ENCODE peak calls at places on chromosomes 4 and X, in seven cellular contexts. A is foreskin fibroblast, L is fibroblast of pulmonary artery, K is neural progenitor cell, M is AG09309, U is psoas muscle, X is uterus. R is an unnamed sample.

GRCh38 chrX:137926090-137926489 is 360.2 kb downstream of the ZIC3 start:
- DNase-seq in M (no peak), A (no peak), X (no peak), L (no peak), K (peak; percentile 47), U (no peak), R (no peak)

GRCh38 chrX:51144828-51145442 is 187.7 kb upstream of the NUDT10 start:
- DNase-seq in K (peak; percentile 76), M (no peak), A (peak; percentile 0), U (no peak), X (no peak), L (peak; percentile 37), R (no peak)

GRCh38 chrX:138150709-138151108 is 560.8 kb downstream of the FGF13 start:
- DNase-seq in U (no peak), X (no peak), K (no peak), A (no peak), M (no peak), L (no peak), R (no peak)

GRCh38 chr4:40865696-40866095 is 115.9 kb downstream of the NSUN7 start:
- DNase-seq in U (no peak), L (no peak), A (no peak), K (no peak), X (no peak), M (no peak), R (no peak)

GRCh38 chrX:150062292-150063137 is 124.2 kb upstream of the EOLA2 start:
- DNase-seq in X (no peak), A (peak; percentile 84), M (peak; percentile 64), K (no peak), U (peak; percentile 59), L (peak; percentile 54), R (no peak)

GRCh38 chrX:136909119-136909705 is 28.7 kb upstream of the RBMX start:
- DNase-seq in A (peak; percentile 86), U (peak; percentile 81), L (peak; percentile 79), M (no peak), K (peak; percentile 86), X (peak; percentile 86), R (no peak)

GRCh38 chrX:32576885-32577284 is 634.5 kb downstream of the DMD start:
- DNase-seq in X (no peak), L (no peak), M (no peak), K (no peak), A (no peak), U (no peak), R (no peak)

GRCh38 chr4:6689506-6689960 is 4.1 kb upstream of the S100P start:
- DNase-seq in A (no peak), X (no peak), M (no peak), U (no peak), K (no peak), L (no peak), R (no peak)

GRCh38 chr4:38904090-38904666 is 36.6 kb downstream of the FAM114A1 start:
- DNase-seq in K (no peak), M (no peak), L (no peak), A (no peak), U (no peak), X (no peak), R (no peak)

GRCh38 chr4:161522031-161522430 is 641.8 kb downstream of the FSTL5 start:
- DNase-seq in U (no peak), K (no peak), M (no peak), X (no peak), L (peak; percentile 2), A (no peak), R (no peak)

GRCh38 chr4:15776871-15777648 is 1.1 kb upstream of the CD38 start:
- DNase-seq in M (no peak), K (no peak), L (no peak), X (no peak), U (no peak), A (no peak), R (no peak)

GRCh38 chr4:42152507-42153504 is at the start of gene BEND4:
- DNase-seq in X (no peak), K (peak; percentile 16), M (no peak), L (no peak), A (no peak), U (no peak), R (no peak)

GRCh38 chr4:187685247-187685646 is 310.3 kb upstream of the ZFP42 start:
- DNase-seq in A (no peak), X (no peak), L (no peak), M (no peak), U (no peak), K (no peak), R (no peak)

GRCh38 chr4:78396613-78397291 is 154.8 kb upstream of the ANXA3 start:
- DNase-seq in A (no peak), X (no peak), M (no peak), K (no peak), L (no peak), U (no peak), R (no peak)
- H3K4me3 ChIP-seq in A (no peak overlapping the region), X (no peak overlapping the region), M (no peak overlapping the region), K (no peak overlapping the region), L (no peak overlapping the region), U (no peak overlapping the region), R (no peak overlapping the region)

DNA sequence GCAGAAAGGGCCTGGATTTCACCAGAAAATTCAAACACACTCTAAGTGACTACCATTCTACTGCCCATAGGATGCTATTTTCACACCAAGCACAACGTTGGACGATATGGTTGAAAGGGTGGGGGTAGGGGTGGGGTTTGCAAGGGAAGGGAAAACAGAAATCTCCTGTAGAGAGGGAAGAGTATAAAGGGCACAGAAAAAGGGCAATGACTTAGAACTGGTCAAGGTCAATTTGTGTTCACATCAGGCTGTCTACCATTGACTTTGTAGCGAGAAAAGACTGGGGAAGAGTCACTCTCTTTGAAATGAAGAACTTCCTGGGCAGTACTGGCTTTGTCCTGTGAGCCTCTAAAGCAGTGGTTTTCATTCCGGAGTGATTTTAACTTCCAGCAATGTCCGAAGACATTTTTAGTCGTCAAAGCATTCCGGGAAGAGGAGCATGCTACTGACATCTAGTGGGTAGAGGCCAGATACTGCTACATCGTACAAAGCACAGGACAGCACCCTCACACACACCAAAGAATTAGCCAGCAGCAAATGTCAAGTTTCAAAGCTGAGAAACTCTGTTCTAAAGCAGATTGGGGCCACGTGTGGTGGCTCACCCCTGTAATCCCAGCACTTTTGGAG is 48.4 kb upstream of the SLC7A3 start:
- DNase-seq in L (peak; percentile 60), K (peak; percentile 50), A (peak; percentile 63), X (no peak), M (peak; percentile 5), U (no peak), R (peak; percentile 5)
- TF ChIP-seq CTCF in L (peak; percentile 55), K (peak; percentile 49), A (peak; percentile 53), X (peak; percentile 9), M (peak; percentile 60), U (no peak), R (peak; percentile 38)

GRCh38 chr4:158168606-158169005 is 4.2 kb downstream of the GASK1B start:
- DNase-seq in U (no peak), M (no peak), L (no peak), X (no peak), K (no peak), A (no peak), R (no peak)
- H3K4me3 ChIP-seq in U (peak overlapping the region; percentile 65), M (no peak overlapping the region), L (peak overlapping the region; percentile 74), X (peak overlapping the region; percentile 47), K (no peak overlapping the region), A (peak overlapping the region; percentile 26), R (no peak overlapping the region)

GRCh38 chr4:109295081-109295480 is 7.4 kb downstream of the COL25A1 start:
- DNase-seq in A (no peak), M (no peak), K (no peak), L (no peak), X (no peak), U (no peak), R (no peak)

GRCh38 chr4:109290918-109291317 is 11.5 kb downstream of the COL25A1 start:
- DNase-seq in A (no peak), K (no peak), L (no peak), U (no peak), M (no peak), X (no peak), R (no peak)

GRCh38 chr4:109296545-109296944 is 5.9 kb downstream of the COL25A1 start:
- DNase-seq in U (no peak), X (no peak), K (no peak), A (no peak), L (no peak), M (no peak), R (no peak)

GRCh38 chr4:109294468-109295020 is 7.9 kb downstream of the COL25A1 start:
- DNase-seq in A (no peak), L (peak; percentile 9), K (no peak), X (no peak), U (no peak), M (no peak), R (no peak)

GRCh38 chr4:109294006-109294405 is 8.5 kb downstream of the COL25A1 start:
- DNase-seq in X (no peak), K (peak; percentile 76), M (no peak), L (peak; percentile 12), U (no peak), A (peak; percentile 10), R (no peak)
- TF ChIP-seq CTCF in X (no peak), K (peak; percentile 72), M (no peak), L (peak; percentile 32), U (peak; percentile 19), A (peak; percentile 8), R (no peak)

GRCh38 chr4:89108068-89108467 is 3.3 kb upstream of the TIGD2 start:
- DNase-seq in X (no peak), U (no peak), M (no peak), A (no peak), K (no peak), L (no peak), R (no peak)

GRCh38 chr4:89110541-89110985 is 770 bp upstream of the TIGD2 start:
- DNase-seq in U (peak; percentile 17), K (no peak), A (no peak), X (no peak), M (no peak), L (no peak), R (no peak)

GRCh38 chr4:89111833-89112563 is 665 bp downstream of the TIGD2 start:
- DNase-seq in L (peak; percentile 97), K (peak; percentile 28), A (peak; percentile 94), X (no peak), U (no peak), M (peak; percentile 75), R (peak; percentile 79)

GRCh38 chr4:89110986-89111832 is at the start of gene TIGD2:
- DNase-seq in K (peak; percentile 96), L (peak; percentile 89), U (peak; percentile 92), X (peak; percentile 88), M (peak; percentile 37), A (peak; percentile 97), R (no peak)

DNA sequence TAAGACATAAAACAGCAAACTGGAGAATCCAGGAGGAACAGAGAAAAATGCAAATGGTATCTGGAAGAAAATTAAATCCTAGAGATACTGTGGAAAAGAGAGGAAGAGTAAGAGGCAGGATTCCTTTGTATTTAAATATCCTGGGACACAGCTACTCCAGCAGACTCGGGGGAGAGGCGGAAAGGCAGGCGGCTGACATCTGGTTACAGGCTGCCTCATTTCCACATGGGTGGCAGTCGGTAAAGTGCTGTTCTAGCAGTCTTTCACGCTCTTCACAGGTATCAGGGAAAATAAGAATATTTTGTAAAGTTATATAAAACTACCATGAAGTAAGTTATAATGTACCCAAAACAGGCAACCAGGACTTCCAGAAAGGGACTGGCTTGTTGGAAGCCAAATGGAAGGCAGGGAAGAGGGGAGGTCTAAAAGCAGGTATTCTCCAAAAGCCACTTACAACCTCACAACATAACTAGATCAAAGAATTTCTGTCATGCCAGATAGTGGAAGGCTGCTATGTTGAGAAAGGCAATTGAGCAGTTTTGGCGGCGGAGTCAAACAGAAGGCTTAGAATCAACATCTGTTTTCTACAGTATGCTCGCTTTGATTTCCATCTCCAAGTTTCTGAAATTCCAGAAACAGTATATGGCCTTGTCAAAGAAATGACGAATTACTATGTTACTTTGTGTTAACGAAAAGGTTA is 1.3 kb upstream of the TIGD2 start:
- DNase-seq in U (no peak), M (no peak), K (peak; percentile 12), X (no peak), L (no peak), A (peak; percentile 50), R (no peak)
- H3K4me3 ChIP-seq in U (peak overlapping the region; percentile 86), M (no peak overlapping the region), K (peak overlapping the region; percentile 76), X (peak overlapping the region; percentile 77), L (peak overlapping the region; percentile 82), A (peak overlapping the region; percentile 57), R (no peak overlapping the region)

R was measured in AG04449.